ENCODE peak calls at places on chromosomes 3 and 15, in seven cellular contexts. F is GM06990, W is AG04450, N is neural progenitor cell, Z is cardiac muscle cell, A is fibroblast of lung, J is PC-3. V is an unnamed sample.

GRCh38 chr3:115876860-115877646 is 253.7 kb downstream of the GAP43 start:
- DNase-seq in F (no peak), W (no peak), N (no peak), Z (peak; percentile 29), A (no peak), J (peak; percentile 38), V (no peak)

GRCh38 chr3:73291541-73291940 is 230.1 kb downstream of the EBLN2 start:
- DNase-seq in F (no peak), W (no peak), N (peak; percentile 18), Z (no peak), A (no peak), J (no peak), V (no peak)

GRCh38 chr3:21436846-21437245 is 314.2 kb downstream of the ZNF385D start:
- DNase-seq in F (no peak), W (no peak), N (peak; percentile 17), Z (no peak), A (no peak), J (no peak), V (no peak)

GRCh38 chr3:15204005-15204404 is 2.0 kb upstream of the CAPN7 start:
- DNase-seq in F (no peak), W (no peak), N (peak; percentile 7), Z (no peak), A (peak; percentile 37), J (peak; percentile 77), V (peak; percentile 18)

GRCh38 chr3:47664519-47664918 is 85.9 kb upstream of the CSPG5 start:
- DNase-seq in F (no peak), W (no peak), N (peak; percentile 28), Z (peak; percentile 12), A (peak; percentile 41), J (peak; percentile 43), V (no peak)

GRCh38 chr15:71337197-71337845 is 222.1 kb downstream of the THSD4 start:
- DNase-seq in F (no peak), W (no peak), N (no peak), Z (peak; percentile 15), A (peak; percentile 64), J (peak; percentile 94), V (peak; percentile 98)

GRCh38 chr15:78018968-78019644 is 58.4 kb downstream of the TBC1D2B start:
- DNase-seq in F (no peak), W (no peak), N (no peak), Z (no peak), A (no peak), J (no peak), V (peak; percentile 57)

GRCh38 chr3:11604139-11604895 is 39.4 kb downstream of the VGLL4 start:
- DNase-seq in F (no peak), W (peak; percentile 65), N (no peak), Z (peak; percentile 91), A (peak; percentile 78), J (no peak), V (peak; percentile 30)

GRCh38 chr3:100954990-100955389 is 38.2 kb downstream of the ABI3BP start:
- DNase-seq in F (no peak), W (peak; percentile 71), N (no peak), Z (peak; percentile 63), A (peak; percentile 93), J (peak; percentile 17), V (peak; percentile 86)

GRCh38 chr3:43753743-43754142 is 63.0 kb downstream of the ABHD5 start:
- DNase-seq in F (no peak), W (peak; percentile 55), N (no peak), Z (peak; percentile 30), A (peak; percentile 82), J (peak; percentile 95), V (peak; percentile 88)

GRCh38 chr3:159802864-159803263 is 185.8 kb upstream of the IL12A start:
- DNase-seq in F (no peak), W (no peak), N (no peak), Z (no peak), A (no peak), J (no peak), V (no peak)

GRCh38 chr3:159635047-159635641 is 353.5 kb upstream of the IL12A start:
- DNase-seq in F (no peak), W (no peak), N (no peak), Z (peak; percentile 18), A (peak; percentile 83), J (peak; percentile 82), V (peak; percentile 86)

GRCh38 chr3:95923496-95924210 is 890.7 kb upstream of the EPHA6 start:
- DNase-seq in F (no peak), W (peak; percentile 70), N (no peak), Z (peak; percentile 96), A (peak; percentile 98), J (peak; percentile 64), V (peak; percentile 82)

GRCh38 chr3:195238626-195239118 is 32.3 kb downstream of the XXYLT1 start:
- DNase-seq in F (no peak), W (no peak), N (no peak), Z (peak; percentile 60), A (no peak), J (no peak), V (no peak)

GRCh38 chr3:184977796-184978195 is 165.8 kb downstream of the VPS8 start:
- DNase-seq in F (no peak), W (no peak), N (no peak), Z (peak; percentile 21), A (no peak), J (no peak), V (no peak)

GRCh38 chr3:145191543-145191942 is 969.4 kb downstream of the PLOD2 start:
- DNase-seq in F (no peak), W (no peak), N (no peak), Z (peak; percentile 29), A (peak; percentile 29), J (peak; percentile 43), V (peak; percentile 62)

GRCh38 chr15:38688761-38689160 is 124.1 kb upstream of the RASGRP1 start:
- DNase-seq in F (no peak), W (no peak), N (no peak), Z (no peak), A (no peak), J (peak; percentile 32), V (peak; percentile 49)

GRCh38 chr15:92091155-92091734 is 237.7 kb downstream of the SLCO3A1 start:
- DNase-seq in F (no peak), W (no peak), N (peak; percentile 80), Z (peak; percentile 48), A (peak; percentile 18), J (peak; percentile 54), V (peak; percentile 32)

GRCh38 chr3:84439476-84439875 is 519.3 kb upstream of the CADM2 start:
- DNase-seq in F (no peak), W (no peak), N (no peak), Z (no peak), A (no peak), J (peak; percentile 21), V (peak; percentile 2)

GRCh38 chr3:190265795-190266194 is 56.5 kb downstream of the CLDN1 start:
- DNase-seq in F (no peak), W (no peak), N (no peak), Z (peak; percentile 53), A (peak; percentile 82), J (peak; percentile 89), V (peak; percentile 100)

GRCh38 chr3:141367038-141367730 is 1.1 kb upstream of the ZBTB38 start:
- DNase-seq in F (no peak), W (peak; percentile 99), N (no peak), Z (peak; percentile 100), A (peak; percentile 100), J (peak; percentile 91), V (peak; percentile 100)

GRCh38 chr3:165195226-165195625 is 958 bp downstream of the SLITRK3 start:
- DNase-seq in F (no peak), W (no peak), N (peak; percentile 26), Z (no peak), A (no peak), J (no peak), V (no peak)

DNA sequence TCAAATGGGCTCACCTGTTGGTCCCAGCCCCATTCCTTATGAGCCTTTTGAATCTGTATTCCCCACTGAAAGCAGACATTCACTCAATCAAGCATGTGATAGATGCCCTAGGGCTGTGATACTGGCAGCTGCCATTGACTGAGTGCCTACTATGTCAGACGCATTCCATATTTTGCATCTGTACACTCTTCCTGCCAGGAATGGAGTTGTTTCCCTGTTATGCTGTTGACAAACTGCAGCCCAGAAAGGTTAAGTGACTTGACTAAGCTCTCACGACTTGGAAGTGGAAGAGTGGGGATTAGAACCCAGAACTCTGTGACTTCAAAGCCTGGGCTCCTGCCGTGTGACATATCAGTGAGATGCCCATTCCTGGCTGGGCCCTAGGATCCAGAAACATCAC is 211.4 kb downstream of the RPLP1 start:
- DNase-seq in F (no peak), W (no peak), N (no peak), Z (no peak), A (no peak), J (no peak), V (no peak)
- H3K27me3 ChIP-seq in F (no peaks in the 10 kb centered on the region), W (peaks cover 45% of the 10 kb centered on the region), N (no peaks in the 10 kb centered on the region), Z (no peaks in the 10 kb centered on the region), A (no peaks in the 10 kb centered on the region), J (no peaks in the 10 kb centered on the region), V (peaks cover 9% of the 10 kb centered on the region)

GRCh38 chr3:2166552-2166951 is 67.9 kb downstream of the CNTN4 start:
- DNase-seq in F (no peak), W (no peak), N (peak; percentile 36), Z (no peak), A (no peak), J (no peak), V (peak; percentile 18)
- TF ChIP-seq CTCF in F (peak; percentile 30), W (no peak), N (peak; percentile 59), Z (no peak), A (no peak), J (no peak), V (no peak)

DNA sequence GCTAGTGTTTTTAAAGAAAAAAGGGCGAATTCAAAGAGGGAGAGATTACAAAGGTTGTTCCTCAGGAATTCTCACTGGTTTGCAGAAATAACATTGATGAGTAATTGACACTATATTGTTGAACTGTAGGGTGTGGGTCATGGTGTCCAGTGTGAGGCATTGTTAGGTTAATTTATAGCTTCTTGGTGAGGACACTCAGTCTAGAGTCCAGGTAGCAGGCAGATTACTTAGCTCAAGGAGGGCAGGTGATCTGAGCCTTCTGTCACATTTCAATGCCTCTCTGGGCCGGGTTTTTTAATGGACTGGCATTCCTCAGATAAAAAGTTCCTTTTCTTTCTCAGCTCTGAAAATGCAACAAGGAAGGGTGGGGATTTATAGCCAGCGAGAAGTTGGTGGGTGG is 194.2 kb upstream of the PROK2 start:
- DNase-seq in F (no peak), W (no peak), N (no peak), Z (no peak), A (no peak), J (no peak), V (no peak)
- H3K27me3 ChIP-seq in F (no peaks in the 10 kb centered on the region), W (peaks cover 23% of the 10 kb centered on the region), N (no peaks in the 10 kb centered on the region), Z (no peaks in the 10 kb centered on the region), A (peaks cover 5% of the 10 kb centered on the region), J (peaks cover 42% of the 10 kb centered on the region), V (peaks cover 2% of the 10 kb centered on the region)

GRCh38 chr3:124229407-124229806 is 237.5 kb upstream of the ROPN1 start:
- DNase-seq in F (no peak), W (no peak), N (no peak), Z (no peak), A (peak; percentile 62), J (no peak), V (peak; percentile 84)

GRCh38 chr3:124229836-124230235 is 237.9 kb upstream of the ROPN1 start:
- DNase-seq in F (no peak), W (no peak), N (no peak), Z (no peak), A (no peak), J (no peak), V (no peak)

GRCh38 chr3:124221286-124221821 is 229.4 kb upstream of the ROPN1 start:
- DNase-seq in F (no peak), W (no peak), N (no peak), Z (no peak), A (peak; percentile 44), J (peak; percentile 25), V (peak; percentile 29)

GRCh38 chr3:124227150-124227630 is 235.3 kb upstream of the ROPN1 start:
- DNase-seq in F (no peak), W (no peak), N (no peak), Z (no peak), A (peak; percentile 51), J (peak; percentile 10), V (no peak)

GRCh38 chr3:124223853-124224252 is 231.9 kb upstream of the ROPN1 start:
- DNase-seq in F (no peak), W (no peak), N (peak; percentile 70), Z (no peak), A (no peak), J (no peak), V (no peak)
- TF ChIP-seq CTCF in F (no peak), W (no peak), N (no peak), Z (no peak), A (no peak), J (no peak), V (no peak)